ENCODE peak calls at places on chromosome 13, in seven cellular contexts. J is tibial nerve; D is IMR-90; B is type B pancreatic cell; W is Daoy; L is AG08395; V is CD4-positive, alpha-beta T cell. I is an unnamed sample.
A peak's percentile ranks its signal among the peaks of the same experiment; 100 is the strongest.

GRCh38 chr13:35840991-35841604 is 290.1 kb downstream of the DCLK1 start:
- DNase-seq in L (no peak), D (no peak), J (peak; percentile 48), W (no peak), B (no peak), V (no peak), I (no peak)

GRCh38 chr13:99528547-99528946 is 27.3 kb downstream of the TM9SF2 start:
- DNase-seq in L (no peak), W (no peak), J (no peak), D (no peak), B (no peak), V (no peak), I (no peak)

GRCh38 chr13:111488466-111489132 is 168.2 kb downstream of the TEX29 start:
- DNase-seq in L (no peak), D (no peak), B (peak; percentile 55), J (no peak), W (no peak), V (no peak), I (no peak)

GRCh38 chr13:89660752-89661151 is 1686.7 kb upstream of the MIR17HG start:
- DNase-seq in W (no peak), B (no peak), J (no peak), D (no peak), L (no peak), V (no peak), I (no peak)

GRCh38 chr13:113616281-113616906 is 31.8 kb downstream of the TFDP1 start:
- DNase-seq in W (no peak), D (peak; percentile 43), V (no peak), B (no peak), J (peak; percentile 24), L (no peak), I (peak; percentile 10)

GRCh38 chr13:101576977-101577376 is 124.5 kb downstream of the ITGBL1 start:
- DNase-seq in L (no peak), D (no peak), B (no peak), V (no peak), J (no peak), W (no peak), I (no peak)

GRCh38 chr13:33191425-33192221 is 93.9 kb downstream of the STARD13 start:
- DNase-seq in L (peak; percentile 24), B (no peak), D (peak; percentile 75), J (no peak), W (peak; percentile 38), V (no peak), I (no peak)

GRCh38 chr13:85186646-85187045 is 612.6 kb downstream of the SLITRK6 start:
- DNase-seq in V (no peak), W (no peak), J (no peak), B (no peak), D (no peak), L (no peak), I (no peak)

GRCh38 chr13:113559061-113559460 is 25.5 kb upstream of the TFDP1 start:
- DNase-seq in V (no peak), L (no peak), W (no peak), D (no peak), J (no peak), B (peak; percentile 47), I (no peak)

GRCh38 chr13:109691689-109692088 is 94.7 kb downstream of the IRS2 start:
- DNase-seq in D (no peak), J (no peak), L (no peak), V (no peak), W (no peak), B (no peak), I (no peak)

GRCh38 chr13:37481005-37481857 is 117.3 kb downstream of the POSTN start:
- DNase-seq in B (no peak), J (no peak), D (peak; percentile 66), W (no peak), L (peak; percentile 16), V (no peak), I (no peak)

GRCh38 chr13:103531278-103531677 is 465.1 kb upstream of the SLC10A2 start:
- DNase-seq in D (no peak), J (no peak), B (no peak), L (no peak), W (no peak), V (no peak), I (no peak)

GRCh38 chr13:59963383-59963782 is 200.3 kb downstream of the DIAPH3 start:
- DNase-seq in V (no peak), B (no peak), J (no peak), D (no peak), W (no peak), L (no peak), I (no peak)

GRCh38 chr13:46134494-46134893 is 29.7 kb upstream of the CPB2 start:
- DNase-seq in B (no peak), V (no peak), L (no peak), D (no peak), W (no peak), J (no peak), I (no peak)

GRCh38 chr13:106417467-106418110 is 117.9 kb downstream of the EFNB2 start:
- DNase-seq in B (no peak), V (no peak), W (no peak), D (no peak), J (no peak), L (peak; percentile 20), I (peak; percentile 66)

GRCh38 chr13:59865398-59865797 is 298.3 kb downstream of the DIAPH3 start:
- DNase-seq in B (no peak), L (no peak), D (peak; percentile 5), W (no peak), V (no peak), J (no peak), I (no peak)

GRCh38 chr13:97011446-97012131 is 17.3 kb upstream of the OXGR1 start:
- DNase-seq in W (no peak), B (no peak), J (no peak), D (no peak), L (no peak), V (no peak), I (no peak)

GRCh38 chr13:21590231-21590630 is 13.7 kb downstream of the MICU2 start:
- DNase-seq in L (no peak), B (no peak), W (no peak), D (peak; percentile 21), V (no peak), J (no peak), I (no peak)

GRCh38 chr13:55440465-55441085 is 1700.1 kb upstream of the PRR20A start:
- DNase-seq in D (no peak), L (no peak), J (no peak), V (no peak), W (no peak), B (no peak), I (no peak)

GRCh38 chr13:84844473-84844872 is 954.7 kb downstream of the SLITRK6 start:
- DNase-seq in B (no peak), J (no peak), V (no peak), D (no peak), W (no peak), L (no peak), I (no peak)

GRCh38 chr13:29436291-29436690 is 159.2 kb downstream of the SLC7A1 start:
- DNase-seq in V (no peak), D (peak; percentile 70), J (no peak), L (peak; percentile 59), W (peak; percentile 73), B (no peak), I (peak; percentile 71)

GRCh38 chr13:109818891-109819290 is 32.5 kb upstream of the IRS2 start:
- DNase-seq in V (no peak), W (no peak), B (no peak), L (peak; percentile 22), D (no peak), J (no peak), I (peak; percentile 68)

GRCh38 chr13:66036024-66036614 is 1194.0 kb downstream of the PCDH9 start:
- DNase-seq in V (no peak), B (no peak), W (no peak), L (no peak), D (peak; percentile 4), J (no peak), I (no peak)

GRCh38 chr13:20144141-20144850 is 16.6 kb downstream of the GJA3 start:
- DNase-seq in W (no peak), L (no peak), B (peak; percentile 43), D (no peak), J (no peak), V (no peak), I (no peak)

GRCh38 chr13:59391696-59392095 is 772.0 kb downstream of the DIAPH3 start:
- DNase-seq in W (peak; percentile 1), D (peak; percentile 74), V (peak; percentile 37), J (peak; percentile 75), B (no peak), L (peak; percentile 55), I (peak; percentile 72)

GRCh38 chr13:106523566-106523965 is 11.9 kb downstream of the EFNB2 start:
- DNase-seq in L (peak; percentile 35), V (no peak), W (no peak), J (no peak), D (no peak), B (no peak), I (peak; percentile 49)

GRCh38 chr13:99548448-99548847 is 47.2 kb downstream of the TM9SF2 start:
- DNase-seq in V (no peak), W (no peak), J (no peak), D (no peak), L (no peak), B (no peak), I (no peak)

GRCh38 chr13:48496271-48496670 is 36.6 kb downstream of the RCBTB2 start:
- DNase-seq in L (no peak), W (no peak), V (no peak), B (no peak), D (no peak), J (no peak), I (no peak)

GRCh38 chr13:86856996-86857395 is 814.2 kb upstream of the SLITRK5 start:
- DNase-seq in B (no peak), D (peak; percentile 76), V (no peak), W (peak; percentile 74), L (no peak), J (no peak), I (no peak)

GRCh38 chr13:27442797-27443196 is 7.6 kb downstream of the MTIF3 start:
- DNase-seq in B (no peak), L (no peak), J (no peak), V (no peak), D (no peak), W (no peak), I (no peak)

GRCh38 chr13:113291997-113292862 is 4.8 kb upstream of the LAMP1 start:
- DNase-seq in J (no peak), L (peak; percentile 57), D (peak; percentile 51), V (no peak), W (peak; percentile 22), B (no peak), I (peak; percentile 56)

GRCh38 chr13:60759499-60759898 is 362.5 kb downstream of the TDRD3 start:
- DNase-seq in W (no peak), D (no peak), B (no peak), J (no peak), L (no peak), V (no peak), I (no peak)

GRCh38 chr13:49368688-49369087 is 75.2 kb downstream of the CAB39L start:
- DNase-seq in B (no peak), L (no peak), W (no peak), J (no peak), D (no peak), V (no peak), I (no peak)

GRCh38 chr13:40344270-40345148 is 321.9 kb downstream of the FOXO1 start:
- DNase-seq in B (no peak), L (no peak), V (no peak), W (no peak), D (no peak), J (no peak), I (no peak)

GRCh38 chr13:48596128-48596429 is 57.6 kb upstream of the CYSLTR2 start:
- DNase-seq in B (no peak), W (no peak), D (no peak), V (no peak), J (no peak), L (no peak), I (no peak)

GRCh38 chr13:37531054-37531453 is 67.5 kb downstream of the POSTN start:
- DNase-seq in J (no peak), W (no peak), L (no peak), V (no peak), D (peak; percentile 15), B (no peak), I (peak; percentile 20)

GRCh38 chr13:62387642-62388041 is 972.0 kb upstream of the PCDH20 start:
- DNase-seq in L (no peak), D (peak; percentile 36), V (no peak), B (no peak), J (no peak), W (no peak), I (no peak)

GRCh38 chr13:114118763-114119123 is 13.7 kb downstream of the RASA3 start:
- DNase-seq in V (no peak), L (no peak), D (peak; percentile 74), B (no peak), W (peak; percentile 44), J (no peak), I (peak; percentile 70)

I was measured in foreskin fibroblast.